ENCODE peak calls at places on chromosome 18, in ten cellular contexts. G, D, R, T, H, I, J, B, S and U are unnamed samples.

GRCh38 chr18:56962322-56962721 is 184.6 kb upstream of the BOD1L2 start:
- DNase-seq in G (no peak), D (no peak), R (no peak), T (no peak), H (no peak), I (no peak), J (no peak), B (no peak), S (no peak), U (no peak)

GRCh38 chr18:61876899-61877298 is 15.9 kb downstream of the RNF152 start:
- DNase-seq in G (no peak), D (no peak), R (no peak), T (no peak), H (no peak), I (no peak), J (no peak), B (no peak), S (no peak), U (no peak)

GRCh38 chr18:26756556-26756955 is 109.0 kb downstream of the AQP4 start:
- DNase-seq in G (no peak), D (no peak), R (no peak), T (no peak), H (no peak), I (no peak), J (no peak), B (no peak), S (no peak), U (no peak)

GRCh38 chr18:33828949-33829348 is 250.9 kb downstream of the ASXL3 start:
- DNase-seq in G (no peak), D (no peak), R (no peak), T (no peak), H (no peak), I (no peak), J (no peak), B (no peak), S (no peak), U (no peak)

GRCh38 chr18:23225518-23225917 is 90.2 kb downstream of the CABLES1 start:
- DNase-seq in G (no peak), D (no peak), R (peak; percentile 99), T (peak; percentile 61), H (no peak), I (no peak), J (peak; percentile 60), B (no peak), S (no peak), U (no peak)

GRCh38 chr18:24937624-24938285 is 414.2 kb downstream of the ZNF521 start:
- DNase-seq in G (no peak), D (no peak), R (no peak), T (no peak), H (no peak), I (no peak), J (no peak), B (no peak), S (no peak), U (no peak)

GRCh38 chr18:79801641-79802040 is 3.9 kb downstream of the KCNG2 start:
- DNase-seq in G (no peak), D (no peak), R (no peak), T (no peak), H (no peak), I (no peak), J (no peak), B (no peak), S (no peak), U (no peak)

GRCh38 chr18:75114231-75114630 is 94.7 kb downstream of the PTGR3 start:
- DNase-seq in G (no peak), D (no peak), R (no peak), T (no peak), H (no peak), I (no peak), J (no peak), B (no peak), S (no peak), U (no peak)

GRCh38 chr18:44741551-44741950 is 60.9 kb downstream of the SETBP1 start:
- DNase-seq in G (no peak), D (peak; percentile 73), R (no peak), T (no peak), H (no peak), I (no peak), J (no peak), B (no peak), S (no peak), U (no peak)

GRCh38 chr18:45166341-45167108 is 448.8 kb upstream of the SLC14A2 start:
- DNase-seq in G (no peak), D (no peak), R (peak; percentile 97), T (peak; percentile 40), H (no peak), I (no peak), J (no peak), B (no peak), S (no peak), U (peak; percentile 41)

GRCh38 chr18:54284967-54285785 is 15.9 kb downstream of the POLI start:
- DNase-seq in G (no peak), D (no peak), R (peak; percentile 47), T (no peak), H (no peak), I (no peak), J (peak; percentile 22), B (peak; percentile 9), S (peak; percentile 48), U (peak; percentile 48)

GRCh38 chr18:13136689-13137040 is 81.9 kb upstream of the LDLRAD4 start:
- DNase-seq in G (peak; percentile 81), D (no peak), R (no peak), T (no peak), H (no peak), I (no peak), J (no peak), B (no peak), S (no peak), U (peak; percentile 51)

GRCh38 chr18:46596119-46596518 is 60.9 kb downstream of the LOXHD1 start:
- DNase-seq in G (no peak), D (no peak), R (no peak), T (no peak), H (no peak), I (no peak), J (no peak), B (no peak), S (no peak), U (no peak)

GRCh38 chr18:68449292-68449691 is 265.6 kb downstream of the TMX3 start:
- DNase-seq in G (no peak), D (no peak), R (peak; percentile 90), T (no peak), H (no peak), I (no peak), J (no peak), B (no peak), S (no peak), U (no peak)

GRCh38 chr18:43180814-43181213 is 65.3 kb upstream of the RIT2 start:
- DNase-seq in G (no peak), D (no peak), R (no peak), T (no peak), H (no peak), I (no peak), J (no peak), B (no peak), S (no peak), U (no peak)

GRCh38 chr18:57436193-57436964 is 1.2 kb downstream of the ONECUT2 start:
- DNase-seq in G (no peak), D (no peak), R (no peak), T (no peak), H (no peak), I (no peak), J (no peak), B (no peak), S (no peak), U (no peak)

GRCh38 chr18:44541159-44541558 is 139.5 kb upstream of the SETBP1 start:
- DNase-seq in G (no peak), D (no peak), R (peak; percentile 40), T (no peak), H (no peak), I (no peak), J (no peak), B (no peak), S (no peak), U (no peak)

GRCh38 chr18:69161383-69162028 is 239.2 kb upstream of the DOK6 start:
- DNase-seq in G (no peak), D (no peak), R (peak; percentile 6), T (peak; percentile 14), H (no peak), I (peak; percentile 4), J (peak; percentile 8), B (no peak), S (no peak), U (no peak)

GRCh38 chr18:48750485-48751175 is 200.1 kb downstream of the SMAD7 start:
- DNase-seq in G (no peak), D (no peak), R (peak; percentile 73), T (no peak), H (no peak), I (no peak), J (no peak), B (no peak), S (no peak), U (peak; percentile 36)

GRCh38 chr18:66168834-66169233 is 418.0 kb downstream of the CDH7 start:
- DNase-seq in G (no peak), D (no peak), R (no peak), T (no peak), H (no peak), I (no peak), J (no peak), B (no peak), S (no peak), U (no peak)

GRCh38 chr18:35127201-35127600 is 86.0 kb downstream of the MAPRE2 start:
- DNase-seq in G (peak; percentile 37), D (no peak), R (no peak), T (no peak), H (no peak), I (peak; percentile 53), J (no peak), B (no peak), S (peak; percentile 16), U (no peak)

GRCh38 chr18:37540424-37541121 is 25.0 kb downstream of the CELF4 start:
- DNase-seq in G (no peak), D (no peak), R (no peak), T (no peak), H (no peak), I (no peak), J (no peak), B (no peak), S (no peak), U (no peak)

GRCh38 chr18:45636110-45636509 is 20.8 kb downstream of the SLC14A2 start:
- DNase-seq in G (no peak), D (no peak), R (no peak), T (no peak), H (no peak), I (no peak), J (no peak), B (no peak), S (no peak), U (no peak)

GRCh38 chr18:79915161-79916127 is 36.0 kb downstream of the SLC66A2 start:
- DNase-seq in G (no peak), D (no peak), R (no peak), T (peak; percentile 2), H (no peak), I (no peak), J (no peak), B (no peak), S (no peak), U (no peak)

GRCh38 chr18:26813043-26813442 is 52.5 kb downstream of the AQP4 start:
- DNase-seq in G (peak; percentile 15), D (no peak), R (peak; percentile 28), T (peak; percentile 64), H (no peak), I (peak; percentile 65), J (no peak), B (no peak), S (no peak), U (no peak)